ENCODE peak calls at places on chromosomes 11 and 22, in nine cellular contexts. Q is right atrium auricular region, E is right lobe of liver, F is transverse colon, X is suprapubic skin, T is heart right ventricle, V is dorsolateral prefrontal cortex, Y is cardiac muscle cell, A is ovary. J is an unnamed sample. For H3K27me3, the result is how much of the 10 kb centered on the place peaks cover.

GRCh38 chr11:19648321-19648720 is 64.3 kb upstream of the NAV2 start:
- DNase-seq in Q (no peak), E (no peak), X (no peak), V (no peak), F (no peak), Y (no peak), A (no peak), T (no peak), J (no peak)

GRCh38 chr22:48422900-48423480 is 1404.7 kb downstream of the BRD1 start:
- DNase-seq in A (no peak), E (peak), T (no peak), V (peak), Y (no peak), Q (no peak), X (peak), F (no peak), J (no peak)

GRCh38 chr11:59918987-59919589 is 19.1 kb upstream of the OOSP1 start:
- DNase-seq in Y (peak), Q (no peak), A (no peak), X (no peak), F (peak), V (no peak), T (no peak), E (no peak), J (no peak)

GRCh38 chr11:134751161-134751560 is 339.1 kb upstream of the B3GAT1 start:
- DNase-seq in Q (peak), V (no peak), E (no peak), T (no peak), X (no peak), Y (no peak), F (no peak), A (no peak), J (no peak)

GRCh38 chr11:67268684-67269268 is 2.5 kb downstream of the GRK2 start:
- DNase-seq in X (no peak), E (no peak), Q (no peak), V (no peak), T (no peak), Y (no peak), A (peak), F (no peak), J (no peak)

GRCh38 chr22:50502096-50502495 is 5.4 kb downstream of the LMF2 start:
- DNase-seq in V (no peak), Q (no peak), X (peak), F (no peak), E (no peak), A (no peak), Y (no peak), T (no peak), J (no peak)

GRCh38 chr22:33302049-33302545 is 243.9 kb upstream of the SYN3 start:
- DNase-seq in T (peak), A (peak), Y (peak), V (peak), E (peak), X (peak), F (peak), Q (peak), J (peak)

GRCh38 chr22:23243859-23244689 is 63.8 kb downstream of the BCR start:
- DNase-seq in Q (no peak), Y (no peak), F (no peak), X (no peak), A (no peak), E (no peak), V (no peak), T (no peak), J (no peak)

GRCh38 chr11:13140873-13141655 is 131.9 kb downstream of the RASSF10 start:
- DNase-seq in T (no peak), V (no peak), A (no peak), Y (no peak), F (peak), X (no peak), E (no peak), Q (no peak), J (no peak)

GRCh38 chr11:69369945-69370344 is 76.0 kb downstream of the MYEOV start:
- DNase-seq in F (no peak), X (peak), E (peak), T (peak), Q (peak), V (no peak), Y (no peak), A (no peak), J (no peak)

GRCh38 chr11:20156280-20156875 is 3.9 kb downstream of the DBX1 start:
- DNase-seq in V (no peak), F (peak), Y (no peak), X (no peak), T (no peak), Q (no peak), A (no peak), E (no peak), J (no peak)

GRCh38 chr22:30290679-30291333 is 1.5 kb upstream of the CASTOR1 start:
- DNase-seq in V (peak), E (peak), Q (peak), T (peak), Y (peak), A (peak), F (peak), X (peak), J (peak)

GRCh38 chr11:101945418-101945817 is 29.1 kb upstream of the ANGPTL5 start:
- DNase-seq in X (no peak), A (no peak), E (no peak), Q (no peak), T (no peak), F (no peak), Y (no peak), V (no peak), J (no peak)

GRCh38 chr22:46084943-46085830 is 65.1 kb upstream of the PPARA start:
- DNase-seq in T (peak), V (peak), Q (peak), F (peak), E (peak), Y (no peak), X (peak), A (peak), J (peak)

GRCh38 chr11:57742087-57742452 is 779 bp downstream of the SELENOH start:
- DNase-seq in F (no peak), V (no peak), A (no peak), X (no peak), T (no peak), Y (no peak), Q (no peak), E (no peak), J (no peak)

GRCh38 chr22:29727248-29727551 is 7.4 kb downstream of the CABP7 start:
- DNase-seq in E (peak), V (no peak), Q (no peak), Y (peak), A (peak), X (no peak), F (peak), T (no peak), J (no peak)

GRCh38 chr22:38077595-38077994 is 6.4 kb downstream of the SLC16A8 start:
- DNase-seq in Q (no peak), E (no peak), F (no peak), V (peak), T (no peak), X (no peak), Y (no peak), A (no peak), J (no peak)

GRCh38 chr11:48005878-48006277 is 25.5 kb downstream of the PTPRJ start:
- DNase-seq in X (no peak), V (no peak), T (no peak), A (no peak), E (no peak), F (no peak), Y (peak), Q (no peak), J (no peak)

GRCh38 chr11:38952698-38953097 is 2354.7 kb upstream of the RAG2 start:
- DNase-seq in Y (no peak), A (no peak), X (no peak), Q (no peak), T (no peak), F (no peak), E (no peak), V (no peak), J (no peak)

GRCh38 chr11:45843158-45843924 is 3.9 kb upstream of the CRY2 start:
- DNase-seq in T (peak), A (peak), X (peak), V (peak), E (peak), F (peak), Y (peak), Q (peak), J (peak)
- H3K4me3 ChIP-seq in T (no peak), A (no peak), X (peak), V (peak), E (no peak), F (no peak), Y (no peak), Q (no peak), J (peak)

DNA sequence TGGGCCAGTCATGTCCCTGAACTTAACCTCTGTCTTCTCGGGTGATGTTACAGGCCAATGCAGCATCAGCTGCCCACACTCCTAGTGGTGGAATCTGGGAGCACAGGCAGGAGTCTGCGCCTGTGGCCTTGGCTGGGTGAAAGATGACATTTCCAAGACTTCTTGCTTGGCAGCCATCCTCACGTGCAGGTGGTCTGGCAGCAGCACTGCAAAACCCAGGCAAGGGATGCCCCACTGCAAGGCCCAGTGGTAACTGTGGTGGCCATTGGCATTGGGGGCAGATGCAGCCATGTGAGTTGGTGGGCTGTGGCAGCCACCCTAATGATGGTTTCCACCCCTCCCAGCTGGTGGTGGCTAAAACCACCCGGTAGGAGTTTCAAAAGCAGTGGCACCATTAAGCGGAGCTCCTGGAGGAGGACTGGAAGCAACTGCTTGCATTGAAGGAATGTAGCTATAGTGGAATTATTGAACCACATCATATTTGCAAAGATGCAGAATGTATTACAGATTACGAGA is 120.5 kb upstream of the TOP3B start:
- DNase-seq in Y (no peak), F (no peak), E (no peak), T (no peak), A (no peak), V (no peak), X (no peak), Q (peak), J (no peak)
- TF ChIP-seq CTCF in Y (peak), F (peak), E (peak), T (peak), A (no peak), V (no peak), X (peak), Q (no peak), J (no peak)

GRCh38 chr11:44564653-44565007 is 833 bp upstream of the CD82 start:
- DNase-seq in Y (no peak), X (peak), A (peak), Q (peak), F (peak), E (peak), T (no peak), V (peak), J (peak)
- H3K27me3 ChIP-seq in Y (under half), X (under half), A (under half), Q (under half), F (under half), E (under half), T (under half), V (under half), J (under half)

DNA sequence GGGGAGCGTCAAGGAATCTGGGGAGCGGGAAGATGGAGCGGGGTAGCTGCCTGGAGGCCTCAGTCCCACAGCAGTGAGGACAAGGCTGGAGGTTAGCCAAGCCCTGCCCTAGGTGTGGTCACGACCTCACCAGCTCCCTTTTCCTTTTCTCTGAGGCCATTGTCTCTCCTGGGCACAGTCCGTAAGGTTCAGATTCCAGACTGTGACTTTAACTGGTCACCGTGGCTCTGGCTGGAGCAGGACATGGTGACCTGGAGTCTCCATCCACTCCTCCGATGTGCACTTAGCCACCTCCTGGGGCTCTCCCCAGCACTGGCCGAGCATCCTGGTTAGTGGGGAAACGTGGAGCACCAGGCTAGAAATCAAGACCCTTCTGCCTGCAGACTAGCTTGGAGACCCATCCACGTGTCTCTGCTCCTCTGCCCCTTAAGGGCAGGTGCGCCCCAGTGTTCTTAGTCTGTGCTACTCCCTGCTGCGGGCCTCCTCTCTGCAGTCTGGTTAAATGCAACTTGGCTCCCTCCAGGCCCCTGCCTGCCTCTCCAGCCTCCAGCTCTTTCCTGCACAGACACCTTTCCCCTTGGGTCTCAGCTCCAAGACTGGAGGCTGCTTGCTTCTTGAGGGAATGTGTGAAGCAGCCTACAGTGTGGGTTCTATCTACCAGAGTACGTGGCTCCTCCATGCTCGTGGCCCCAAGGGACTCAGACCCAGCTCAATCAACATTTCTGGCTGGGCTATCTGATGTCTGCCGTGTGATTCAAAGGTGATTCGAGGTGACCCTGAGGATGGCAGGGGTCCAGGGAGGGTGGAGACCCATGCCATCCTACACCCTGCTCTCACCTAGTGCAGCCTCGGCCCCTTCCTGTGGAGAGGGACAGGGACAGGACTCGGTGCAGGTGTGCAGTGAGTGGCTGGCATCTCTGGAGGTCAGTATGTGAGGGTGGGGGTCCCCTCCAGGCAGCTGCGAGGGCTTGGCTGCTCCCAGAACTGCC is 5.2 kb downstream of the SLC25A1 start:
- DNase-seq in X (no peak), Y (no peak), T (no peak), V (no peak), A (no peak), F (peak), Q (no peak), E (no peak), J (no peak)
- H3K4me3 ChIP-seq in X (peak), Y (no peak), T (no peak), V (no peak), A (no peak), F (no peak), Q (no peak), E (no peak), J (no peak)

GRCh38 chr11:122365545-122366380 is 249.7 kb upstream of the BLID start:
- DNase-seq in T (peak), E (peak), A (peak), X (no peak), Y (peak), V (no peak), Q (peak), F (no peak), J (no peak)

GRCh38 chr11:122363306-122363705 is 247.3 kb upstream of the BLID start:
- DNase-seq in F (no peak), V (no peak), E (no peak), Y (no peak), Q (no peak), A (no peak), T (no peak), X (no peak), J (no peak)

GRCh38 chr11:122362381-122362780 is 246.4 kb upstream of the BLID start:
- DNase-seq in A (no peak), T (no peak), Y (no peak), E (no peak), F (no peak), Q (no peak), X (no peak), V (no peak), J (no peak)

GRCh38 chr11:122355968-122356367 is 240.0 kb upstream of the BLID start:
- DNase-seq in A (no peak), Y (no peak), E (no peak), T (no peak), F (no peak), Q (no peak), V (no peak), X (no peak), J (no peak)

DNA sequence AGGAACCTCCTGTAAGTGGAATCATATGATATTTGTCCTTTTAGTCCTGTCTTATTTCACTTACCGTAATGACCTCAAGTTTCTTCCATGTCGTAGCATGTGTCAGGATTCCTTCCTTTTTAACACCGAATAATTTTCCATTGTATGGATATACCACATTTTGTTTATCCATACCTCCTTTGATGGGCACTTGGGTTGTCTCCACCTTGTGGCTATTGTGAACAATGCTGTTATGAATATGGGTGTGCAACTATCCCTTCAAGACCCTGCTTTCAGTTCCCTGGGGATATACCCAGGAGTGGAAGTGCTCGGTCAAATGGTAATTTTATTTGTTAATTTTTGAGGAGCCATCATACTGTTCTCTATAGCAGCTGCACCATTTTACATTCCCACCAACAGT is 244.9 kb upstream of the BLID start:
- DNase-seq in X (no peak), A (no peak), Q (no peak), E (no peak), V (no peak), Y (no peak), F (no peak), T (no peak), J (no peak)
- TF ChIP-seq CTCF in X (no peak), A (no peak), Q (no peak), E (peak), V (no peak), Y (no peak), F (no peak), T (no peak), J (no peak)

DNA sequence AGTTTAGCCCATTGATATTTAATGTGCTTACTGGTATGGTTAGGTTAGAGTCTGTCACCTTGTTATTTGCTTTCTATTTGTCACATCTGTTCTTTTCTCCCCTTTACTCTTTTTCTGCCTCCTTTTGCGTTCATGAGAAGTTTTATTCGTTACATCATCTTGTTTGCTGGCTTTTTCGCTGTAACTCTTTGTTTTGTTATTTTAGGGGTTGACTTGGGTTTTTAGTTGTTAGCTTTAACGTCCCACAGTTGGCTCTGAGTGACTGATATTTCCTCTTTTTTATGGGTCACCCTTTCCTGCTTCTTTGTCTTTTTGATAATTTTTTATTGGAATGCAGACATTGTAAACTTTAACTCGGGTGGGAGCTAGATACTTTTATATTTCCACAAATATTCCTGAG is 13.4 kb upstream of the TNNT3 start:
- DNase-seq in V (no peak), F (no peak), Y (no peak), Q (no peak), A (no peak), T (no peak), X (no peak), E (no peak), J (no peak)
- H3K27me3 ChIP-seq in V (under half), F (under half), Y (under half), Q (under half), A (under half), T (under half), X (under half), E (under half), J (under half)

GRCh38 chr11:78652866-78653265 is 78.2 kb upstream of the NARS2 start:
- DNase-seq in Q (peak), X (no peak), Y (no peak), V (no peak), F (no peak), T (no peak), E (no peak), A (no peak), J (no peak)
- H3K4me3 ChIP-seq in Q (no peak), X (no peak), Y (no peak), V (no peak), F (no peak), T (no peak), E (no peak), A (no peak), J (no peak)

DNA sequence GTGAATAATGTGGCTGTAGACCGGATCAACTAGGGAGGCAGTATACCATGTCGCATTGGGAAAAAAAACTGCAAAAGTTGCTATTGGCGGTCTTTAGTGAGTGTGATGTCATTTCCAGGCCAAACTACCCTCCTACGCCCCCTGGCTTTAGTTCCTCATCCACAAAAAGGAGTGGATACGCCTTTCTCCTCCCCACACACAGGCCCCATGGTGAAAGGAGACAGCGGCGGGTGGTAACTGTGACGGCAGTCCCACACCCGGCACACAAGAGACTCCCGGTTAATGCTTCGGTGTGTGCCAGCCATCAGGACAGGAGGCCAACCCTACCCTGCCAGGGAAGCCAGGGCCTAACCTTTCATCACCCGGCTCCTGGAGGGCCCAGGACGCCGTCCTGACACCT is 11.0 kb downstream of the TP53I11 start:
- DNase-seq in X (no peak), Y (peak), E (no peak), F (no peak), T (peak), V (no peak), Q (peak), A (no peak), J (no peak)
- TF ChIP-seq CTCF in X (peak), Y (peak), E (peak), F (no peak), T (peak), V (peak), Q (peak), A (no peak), J (no peak)